ENCODE peak calls at places on chromosomes 3 and 15, in nine cellular contexts. Y, B, Q, C, H, R, L, W and V are unnamed samples.

GRCh38 chr15:81235781-81236507 is 39.3 kb downstream of the IL16 start:
- DNase-seq in R (no peak), W (peak), L (no peak), Y (peak), H (no peak), B (no peak), Q (no peak), C (peak), V (no peak)

GRCh38 chr15:92095691-92096090 is 242.2 kb downstream of the SLCO3A1 start:
- DNase-seq in H (no peak), Y (no peak), L (no peak), B (no peak), Q (no peak), W (no peak), C (no peak), R (no peak), V (peak)

GRCh38 chr3:132189601-132190000 is 127.6 kb upstream of the ACP3 start:
- DNase-seq in Y (no peak), R (no peak), C (no peak), W (no peak), H (no peak), L (no peak), Q (no peak), B (no peak), V (no peak)

GRCh38 chr3:7518471-7518870 is 657.6 kb downstream of the GRM7 start:
- DNase-seq in W (no peak), H (no peak), Y (no peak), B (no peak), C (no peak), Q (no peak), R (no peak), L (no peak), V (no peak)

GRCh38 chr3:41267975-41268640 is 68.8 kb downstream of the CTNNB1 start:
- DNase-seq in W (peak), B (peak), H (no peak), Y (no peak), L (no peak), C (peak), R (no peak), Q (no peak), V (no peak)

GRCh38 chr15:29774900-29775299 is 47.4 kb downstream of the TJP1 start:
- DNase-seq in L (no peak), Q (no peak), H (no peak), B (no peak), W (peak), R (no peak), C (no peak), Y (no peak), V (no peak)

GRCh38 chr3:186642014-186642413 is 1.8 kb downstream of the FETUB start:
- DNase-seq in B (no peak), L (no peak), C (no peak), W (no peak), Q (no peak), R (no peak), Y (no peak), H (no peak), V (no peak)

GRCh38 chr3:151210676-151211381 is 7.8 kb upstream of the GPR171 start:
- DNase-seq in B (peak), Y (no peak), H (no peak), W (no peak), Q (no peak), L (no peak), R (no peak), C (no peak), V (peak)

GRCh38 chr3:172007065-172007370 is 32.4 kb upstream of the FNDC3B start:
- DNase-seq in W (no peak), R (no peak), Q (no peak), B (no peak), Y (no peak), C (no peak), L (no peak), H (no peak), V (no peak)

GRCh38 chr3:171615281-171615680 is 155.1 kb upstream of the TNIK start:
- DNase-seq in Q (no peak), B (no peak), H (no peak), W (no peak), Y (no peak), C (no peak), L (no peak), R (no peak), V (no peak)

GRCh38 chr3:69944931-69945493 is 54.5 kb upstream of the SAMMSON start:
- DNase-seq in W (no peak), H (no peak), L (no peak), R (no peak), Q (no peak), C (no peak), Y (no peak), B (no peak), V (no peak)

GRCh38 chr3:43909149-43909548 is 218.4 kb downstream of the ABHD5 start:
- DNase-seq in Q (no peak), W (no peak), Y (no peak), C (no peak), R (no peak), H (no peak), L (no peak), B (no peak), V (no peak)

GRCh38 chr3:61018807-61019206 is 232.4 kb downstream of the FHIT start:
- DNase-seq in Q (no peak), R (no peak), L (no peak), Y (no peak), C (no peak), B (no peak), W (no peak), H (no peak), V (no peak)

GRCh38 chr15:50487287-50487686 is 59.2 kb downstream of the USP50 start:
- DNase-seq in Q (no peak), H (no peak), Y (no peak), B (no peak), W (no peak), L (no peak), R (no peak), C (no peak), V (no peak)

GRCh38 chr3:100006570-100007271 is 107.6 kb downstream of the FILIP1L start:
- DNase-seq in B (no peak), Q (no peak), C (no peak), R (no peak), W (peak), L (no peak), Y (no peak), H (no peak), V (no peak)

GRCh38 chr3:70358978-70359580 is 46.6 kb upstream of the MDFIC2 start:
- DNase-seq in B (peak), W (peak), H (no peak), C (peak), R (peak), Q (no peak), L (no peak), Y (no peak), V (peak)

GRCh38 chr15:96582473-96582872 is 252.0 kb downstream of the NR2F2 start:
- DNase-seq in H (no peak), R (no peak), Q (no peak), L (no peak), C (no peak), Y (no peak), W (no peak), B (no peak), V (no peak)

GRCh38 chr15:96578393-96578792 is 247.9 kb downstream of the NR2F2 start:
- DNase-seq in B (no peak), R (no peak), C (no peak), Q (no peak), W (no peak), Y (no peak), H (no peak), L (no peak), V (no peak)

GRCh38 chr15:96586901-96587300 is 256.4 kb downstream of the NR2F2 start:
- DNase-seq in R (no peak), B (no peak), W (no peak), C (no peak), Q (no peak), H (no peak), Y (no peak), L (no peak), V (no peak)

GRCh38 chr15:96585634-96586386 is 255.3 kb downstream of the NR2F2 start:
- DNase-seq in C (no peak), H (no peak), Y (no peak), Q (no peak), L (no peak), B (no peak), W (peak), R (no peak), V (no peak)

GRCh38 chr15:96583671-96584070 is 253.2 kb downstream of the NR2F2 start:
- DNase-seq in B (peak), H (no peak), L (no peak), W (no peak), Y (no peak), C (no peak), Q (no peak), R (no peak), V (no peak)
- TF ChIP-seq CTCF in B (peak), H (no peak), L (no peak), W (no peak), Y (no peak), C (no peak), Q (no peak), R (no peak), V (no peak)

DNA sequence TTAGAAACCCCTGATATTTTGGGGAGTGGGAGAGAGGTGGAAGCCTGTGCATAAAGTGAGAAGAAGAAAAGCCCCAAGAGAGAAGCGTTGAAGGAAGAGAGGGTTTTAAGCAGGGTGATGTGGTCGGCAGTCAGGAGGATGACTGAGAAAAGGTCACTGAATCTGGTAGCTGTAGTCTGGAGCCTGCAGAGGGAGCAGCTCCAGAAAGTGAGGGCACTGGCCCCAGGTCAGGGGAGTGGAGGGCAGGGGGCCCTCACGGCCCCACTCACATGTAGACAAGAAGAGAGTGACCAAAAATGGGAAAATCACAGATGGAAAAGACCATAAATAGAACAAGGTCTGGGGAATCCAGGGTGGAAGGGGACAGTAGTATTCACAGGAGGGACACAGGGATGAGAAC is 105.5 kb downstream of the RYK start:
- DNase-seq in L (no peak), B (no peak), R (no peak), Y (no peak), C (no peak), H (no peak), W (no peak), Q (no peak), V (no peak)
- TF ChIP-seq CTCF in L (no peak), B (no peak), R (no peak), Y (no peak), C (peak), H (no peak), W (no peak), Q (no peak), V (no peak)

DNA sequence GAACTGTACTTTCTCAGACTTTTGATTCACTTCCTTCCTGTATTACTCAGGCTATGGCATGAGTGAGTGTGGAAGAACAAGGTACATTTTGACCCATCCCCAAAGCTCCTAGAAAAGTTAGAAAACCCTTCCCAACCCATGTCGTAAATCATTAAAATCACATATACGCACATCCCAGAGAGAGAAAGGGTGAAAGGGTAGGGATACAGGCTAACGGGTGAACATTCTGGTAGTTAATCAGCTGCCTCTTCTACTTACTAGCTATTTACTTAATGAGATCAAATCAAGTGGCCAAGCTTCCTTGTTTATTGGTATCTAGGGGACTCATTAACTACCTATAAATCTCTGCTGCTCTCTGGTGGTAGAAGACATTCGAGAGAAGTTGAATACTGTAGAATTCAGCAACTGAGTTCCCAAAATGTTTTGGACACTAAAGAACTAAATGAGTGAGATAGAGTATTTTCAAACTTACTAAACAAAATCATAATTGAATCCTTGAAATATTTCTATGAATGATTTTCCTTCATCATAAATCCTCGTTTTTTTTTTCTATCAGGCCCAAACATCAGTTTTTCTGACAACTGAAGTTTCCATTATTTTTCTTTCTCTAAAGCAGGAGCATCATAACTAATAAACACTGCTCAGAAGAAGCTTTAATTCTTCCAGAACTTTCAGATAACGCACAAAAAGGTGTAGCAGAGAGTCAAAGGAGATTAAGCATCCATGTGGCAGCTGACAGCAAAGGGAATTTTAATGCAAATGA is 124.2 kb downstream of the IMPG2 start:
- DNase-seq in H (no peak), R (no peak), Y (no peak), B (peak), C (no peak), L (no peak), Q (no peak), W (peak), V (peak)
- TF ChIP-seq CTCF in H (no peak), R (peak), Y (peak), B (peak), C (peak), L (peak), Q (peak), W (peak), V (no peak)

GRCh38 chr15:38005949-38006800 is 71.7 kb downstream of the TMCO5A start:
- DNase-seq in Q (no peak), W (no peak), L (no peak), C (no peak), H (no peak), R (no peak), B (no peak), Y (no peak), V (no peak)

GRCh38 chr15:38012894-38013293 is 78.5 kb downstream of the TMCO5A start:
- DNase-seq in Y (no peak), H (no peak), B (no peak), Q (no peak), W (no peak), L (no peak), C (no peak), R (no peak), V (no peak)

DNA sequence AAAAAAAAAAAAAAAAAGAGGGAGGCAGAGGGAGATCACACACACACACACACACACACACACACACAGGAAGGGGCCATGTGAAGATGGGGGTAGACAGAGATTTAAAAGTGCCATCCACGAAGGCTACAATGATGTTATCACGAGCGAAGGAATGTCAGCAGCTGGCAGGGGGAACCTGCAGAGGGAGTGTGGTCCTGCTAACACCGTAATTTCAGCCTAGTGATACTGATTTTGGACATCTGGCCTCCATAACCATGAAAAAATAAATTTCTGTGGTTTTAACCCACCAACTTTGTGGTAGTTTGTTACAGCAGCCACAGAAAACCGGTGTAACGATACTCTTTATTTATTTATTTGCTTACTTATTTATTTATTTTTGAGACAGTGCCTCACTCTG is 76.0 kb downstream of the TMCO5A start:
- DNase-seq in L (no peak), Q (no peak), W (no peak), H (no peak), Y (no peak), B (no peak), R (no peak), C (peak), V (no peak)
- TF ChIP-seq CTCF in L (no peak), Q (no peak), W (no peak), H (no peak), Y (no peak), B (no peak), R (no peak), C (peak), V (no peak)

DNA sequence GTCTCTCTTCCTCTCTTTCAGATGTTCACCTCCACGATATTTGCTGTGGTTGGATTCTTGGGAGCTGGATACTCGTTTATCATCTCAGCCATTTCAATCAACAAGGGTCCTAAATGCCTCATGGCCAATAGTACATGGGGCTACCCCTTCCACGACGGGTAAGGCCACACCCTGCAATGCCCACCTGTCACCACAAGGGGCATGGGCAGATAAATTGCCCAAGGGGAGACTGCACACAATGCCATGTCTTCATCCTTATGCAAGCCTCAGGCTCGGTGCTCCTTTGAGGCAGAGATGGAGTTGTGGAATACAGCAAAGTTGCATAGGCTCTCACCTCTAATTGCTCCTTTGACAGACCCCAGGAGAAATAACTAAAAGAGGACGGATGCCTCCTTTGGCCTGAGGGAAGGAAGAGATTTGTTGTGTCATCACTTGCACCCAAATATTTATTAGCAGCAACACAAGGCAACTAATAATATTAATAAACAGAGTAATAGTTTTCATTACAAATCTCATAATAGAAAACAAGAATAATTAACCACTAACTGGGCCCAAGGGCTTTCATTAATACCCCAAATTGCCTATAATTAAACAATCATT is 13.2 kb downstream of the TM4SF4 start:
- DNase-seq in W (no peak), H (no peak), C (no peak), Y (no peak), R (peak), Q (no peak), B (peak), L (peak), V (peak)
- TF ChIP-seq CTCF in W (peak), H (peak), C (peak), Y (no peak), R (peak), Q (no peak), B (peak), L (peak), V (peak)

GRCh38 chr3:38117163-38117716 is 19.7 kb downstream of the ACAA1 start:
- DNase-seq in R (no peak), L (no peak), Q (no peak), C (no peak), B (no peak), Y (no peak), H (no peak), W (no peak), V (no peak)

GRCh38 chr3:38117748-38118420 is 19.0 kb downstream of the ACAA1 start:
- DNase-seq in H (no peak), Y (peak), L (peak), W (peak), R (peak), B (peak), C (peak), Q (no peak), V (peak)

GRCh38 chr3:38115645-38116427 is 21.1 kb downstream of the ACAA1 start:
- DNase-seq in H (no peak), Y (no peak), W (no peak), R (no peak), C (no peak), L (no peak), B (no peak), Q (peak), V (no peak)

GRCh38 chr3:38114875-38115644 is 21.9 kb downstream of the ACAA1 start:
- DNase-seq in Q (peak), C (no peak), L (no peak), R (no peak), H (no peak), Y (no peak), B (no peak), W (no peak), V (no peak)

GRCh38 chr3:38116471-38117162 is 20.3 kb downstream of the ACAA1 start:
- DNase-seq in H (no peak), B (peak), C (no peak), L (no peak), Q (peak), Y (no peak), R (no peak), W (no peak), V (no peak)
- TF ChIP-seq CTCF in H (no peak), B (no peak), C (no peak), L (no peak), Q (no peak), Y (no peak), R (no peak), W (no peak), V (no peak)

GRCh38 chr3:142863010-142863787 is 25.7 kb downstream of the PCOLCE2 start:
- DNase-seq in R (no peak), B (no peak), C (no peak), Y (no peak), H (no peak), W (no peak), L (no peak), Q (no peak), V (no peak)
- TF ChIP-seq CTCF in R (no peak), B (no peak), C (no peak), Y (no peak), H (no peak), W (no peak), L (no peak), Q (no peak), V (no peak)

GRCh38 chr3:179398574-179399249 is 51.2 kb downstream of the MFN1 start:
- DNase-seq in R (no peak), H (no peak), L (no peak), W (peak), B (no peak), Y (no peak), C (no peak), Q (no peak), V (peak)

GRCh38 chr3:179404307-179404706 is 47.0 kb downstream of the GNB4 start:
- DNase-seq in C (no peak), B (no peak), W (no peak), R (no peak), Q (no peak), L (no peak), Y (no peak), H (no peak), V (no peak)

DNA sequence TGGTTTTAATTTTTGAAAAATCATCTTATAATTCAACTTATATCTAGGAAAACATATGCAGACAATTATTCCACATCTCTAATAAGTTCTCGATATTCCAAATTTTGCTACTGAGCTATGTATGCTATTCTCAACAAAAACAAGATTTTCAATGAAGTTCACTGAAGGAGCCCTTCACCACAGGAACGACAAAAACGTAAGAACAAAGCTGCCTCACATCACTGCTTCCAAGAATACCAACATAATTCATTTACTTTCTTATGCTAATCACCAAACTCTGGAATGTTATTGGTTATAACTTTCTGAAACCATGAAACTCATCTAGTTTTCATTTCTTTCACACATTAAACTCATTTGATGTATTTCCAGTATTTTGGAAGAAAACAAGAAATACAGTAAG is 49.7 kb downstream of the GNB4 start:
- DNase-seq in R (no peak), B (no peak), L (no peak), Y (no peak), Q (no peak), C (no peak), H (no peak), W (no peak), V (no peak)
- TF ChIP-seq CTCF in R (no peak), B (no peak), L (no peak), Y (no peak), Q (no peak), C (no peak), H (no peak), W (no peak), V (no peak)

GRCh38 chr3:164848922-164849321 is 229.4 kb downstream of the SI start:
- DNase-seq in R (no peak), H (no peak), L (no peak), Q (no peak), W (no peak), B (no peak), C (no peak), Y (no peak), V (no peak)

GRCh38 chr3:164851204-164851603 is 227.1 kb downstream of the SI start:
- DNase-seq in Q (no peak), Y (no peak), R (no peak), B (no peak), H (no peak), W (no peak), L (no peak), C (no peak), V (no peak)

GRCh38 chr3:164845739-164846138 is 232.6 kb downstream of the SI start:
- DNase-seq in C (no peak), B (no peak), R (no peak), H (no peak), Y (no peak), W (no peak), L (no peak), Q (no peak), V (no peak)
- TF ChIP-seq CTCF in C (no peak), B (no peak), R (no peak), H (no peak), Y (no peak), W (no peak), L (no peak), Q (no peak), V (no peak)

GRCh38 chr15:75648156-75649000 is 666 bp downstream of the SNX33 start:
- DNase-seq in H (no peak), L (peak), W (peak), C (no peak), R (peak), Y (peak), Q (no peak), B (peak), V (no peak)
- TF ChIP-seq CTCF in H (no peak), L (no peak), W (peak), C (no peak), R (no peak), Y (no peak), Q (no peak), B (no peak), V (no peak)